ENCODE peak calls at places on chromosomes 13 and 19, in seven cellular contexts. C is GM12878, K is Peyer's patch, Y is kidney epithelial cell, E is left ventricle myocardium inferior, I is PC-9, L is mucosa of descending colon. M is an unnamed sample. For H3K36me3, the result is how much of the 10 kb centered on the place peaks cover.

GRCh38 chr13:22134261-22134660 is 463.4 kb downstream of the FGF9 start:
- DNase-seq in C (no peak), K (no peak), Y (no peak), E (no peak), I (no peak), L (no peak), M (no peak)

GRCh38 chr13:110294146-110294545 is 12.8 kb downstream of the COL4A1 start:
- DNase-seq in C (no peak), K (peak), Y (no peak), E (no peak), I (no peak), L (no peak), M (no peak)

GRCh38 chr19:10517760-10518443 is 655 bp upstream of the S1PR5 start:
- DNase-seq in C (no peak), K (no peak), Y (no peak), E (no peak), I (no peak), L (no peak), M (no peak)

GRCh38 chr19:44685877-44686276 is 13.1 kb upstream of the CEACAM16 start:
- DNase-seq in C (no peak), K (no peak), Y (no peak), E (no peak), I (peak), L (no peak), M (no peak)

GRCh38 chr13:109211616-109212015 is 574.8 kb downstream of the IRS2 start:
- DNase-seq in C (no peak), K (no peak), Y (no peak), E (no peak), I (peak), L (no peak), M (no peak)

GRCh38 chr13:96020155-96020575 is 33.0 kb downstream of the UGGT2 start:
- DNase-seq in C (peak), K (peak), Y (peak), E (no peak), I (peak), L (no peak), M (no peak)

GRCh38 chr13:33545492-33545891 is 259.9 kb upstream of the STARD13 start:
- DNase-seq in C (no peak), K (no peak), Y (no peak), E (no peak), I (no peak), L (no peak), M (no peak)

GRCh38 chr13:110129539-110130186 is 177.3 kb downstream of the COL4A1 start:
- DNase-seq in C (no peak), K (no peak), Y (no peak), E (no peak), I (no peak), L (no peak), M (no peak)

GRCh38 chr19:51687791-51688664 is 5.1 kb upstream of the SPACA6 start:
- DNase-seq in C (no peak), K (no peak), Y (no peak), E (peak), I (peak), L (peak), M (no peak)

GRCh38 chr13:21668665-21669599 is 1.9 kb upstream of the FGF9 start:
- DNase-seq in C (no peak), K (peak), Y (no peak), E (no peak), I (no peak), L (peak), M (no peak)

GRCh38 chr13:31200636-31200970 is 828 bp downstream of the B3GLCT start:
- DNase-seq in C (no peak), K (peak), Y (no peak), E (peak), I (no peak), L (peak), M (no peak)

GRCh38 chr13:35599385-35599784 is 122.9 kb upstream of the MAB21L1 start:
- DNase-seq in C (no peak), K (no peak), Y (no peak), E (no peak), I (no peak), L (no peak), M (no peak)

GRCh38 chr19:38228005-38228377 is 4.0 kb upstream of the DPF1 start:
- DNase-seq in C (no peak), K (no peak), Y (no peak), E (no peak), I (no peak), L (no peak), M (no peak)

GRCh38 chr19:44644391-44645016 is 794 bp downstream of the PVR start:
- DNase-seq in C (no peak), K (no peak), Y (no peak), E (no peak), I (peak), L (no peak), M (no peak)

GRCh38 chr13:21124853-21125252 is 51.5 kb downstream of the SKA3 start:
- DNase-seq in C (no peak), K (no peak), Y (peak), E (no peak), I (peak), L (no peak), M (no peak)

GRCh38 chr19:45863840-45864628 is at the start of gene FOXA3:
- DNase-seq in C (no peak), K (peak), Y (no peak), E (no peak), I (no peak), L (peak), M (peak)

GRCh38 chr13:91406619-91407018 is 8.2 kb downstream of the GPC5 start:
- DNase-seq in C (no peak), K (peak), Y (no peak), E (no peak), I (peak), L (no peak), M (peak)

GRCh38 chr13:44312898-44313551 is 60.6 kb upstream of the SERP2 start:
- DNase-seq in C (no peak), K (no peak), Y (peak), E (no peak), I (peak), L (no peak), M (no peak)

GRCh38 chr13:93562676-93563075 is 336.1 kb downstream of the GPC6 start:
- DNase-seq in C (no peak), K (no peak), Y (no peak), E (no peak), I (no peak), L (no peak), M (no peak)

GRCh38 chr13:30715837-30716236 is 19.5 kb upstream of the ALOX5AP start:
- DNase-seq in C (no peak), K (no peak), Y (no peak), E (peak), I (peak), L (no peak), M (no peak)

GRCh38 chr19:48556163-48556562 is 4.2 kb downstream of the SULT2B1 start:
- DNase-seq in C (no peak), K (peak), Y (no peak), E (no peak), I (peak), L (no peak), M (no peak)

GRCh38 chr13:37429976-37430375 is 168.6 kb downstream of the POSTN start:
- DNase-seq in C (no peak), K (no peak), Y (no peak), E (no peak), I (no peak), L (no peak), M (no peak)

GRCh38 chr13:36353001-36353400 is 6.8 kb upstream of the SPART start:
- DNase-seq in C (no peak), K (no peak), Y (no peak), E (no peak), I (no peak), L (no peak), M (no peak)

GRCh38 chr13:74662895-74663294 is 528.7 kb upstream of the KLF12 start:
- DNase-seq in C (no peak), K (no peak), Y (no peak), E (peak), I (no peak), L (no peak), M (no peak)

GRCh38 chr13:109779074-109779473 is 7.3 kb downstream of the IRS2 start:
- DNase-seq in C (no peak), K (peak), Y (no peak), E (no peak), I (no peak), L (no peak), M (no peak)

GRCh38 chr19:10420444-10421239 is at the start of gene PDE4A:
- DNase-seq in C (no peak), K (no peak), Y (no peak), E (no peak), I (no peak), L (no peak), M (peak)

GRCh38 chr19:51807111-51807701 is 12.2 kb downstream of the FPR3 start:
- DNase-seq in C (no peak), K (no peak), Y (no peak), E (no peak), I (peak), L (peak), M (no peak)

GRCh38 chr13:64869539-64869938 is 2360.6 kb downstream of the PCDH9 start:
- DNase-seq in C (no peak), K (no peak), Y (no peak), E (no peak), I (no peak), L (no peak), M (no peak)

GRCh38 chr19:39599116-39599515 is 3.2 kb upstream of the LGALS13 start:
- DNase-seq in C (no peak), K (no peak), Y (no peak), E (no peak), I (no peak), L (no peak), M (no peak)

GRCh38 chr13:43983373-43983772 is 103.7 kb downstream of the LACC1 start:
- DNase-seq in C (no peak), K (no peak), Y (no peak), E (no peak), I (no peak), L (no peak), M (no peak)

GRCh38 chr19:57271280-57271679 is 9.0 kb upstream of the ZNF460 start:
- DNase-seq in C (no peak), K (no peak), Y (no peak), E (no peak), I (no peak), L (no peak), M (no peak)

GRCh38 chr19:35156673-35157014 is 2.1 kb downstream of the FXYD5 start:
- DNase-seq in C (no peak), K (no peak), Y (no peak), E (no peak), I (no peak), L (no peak), M (no peak)

GRCh38 chr13:20391597-20392452 is 133.8 kb downstream of the CRYL1 start:
- DNase-seq in C (no peak), K (no peak), Y (no peak), E (no peak), I (peak), L (no peak), M (no peak)

GRCh38 chr19:3324405-3324856 is 42.0 kb upstream of the NFIC start:
- DNase-seq in C (no peak), K (peak), Y (no peak), E (peak), I (no peak), L (no peak), M (no peak)

GRCh38 chr19:34232566-34233481 is 21.5 kb upstream of the GARRE1 start:
- DNase-seq in C (no peak), K (no peak), Y (peak), E (peak), I (peak), L (no peak), M (no peak)

GRCh38 chr13:24221007-24221406 is 60.5 kb downstream of the SPATA13 start:
- DNase-seq in C (no peak), K (no peak), Y (no peak), E (no peak), I (peak), L (no peak), M (no peak)

GRCh38 chr13:24224232-24224680 is 63.7 kb downstream of the SPATA13 start:
- DNase-seq in C (no peak), K (no peak), Y (no peak), E (no peak), I (no peak), L (no peak), M (no peak)

GRCh38 chr13:24223341-24224231 is 63.1 kb downstream of the SPATA13 start:
- DNase-seq in C (no peak), K (peak), Y (no peak), E (no peak), I (no peak), L (no peak), M (peak)

GRCh38 chr13:24225062-24225461 is 64.5 kb downstream of the SPATA13 start:
- DNase-seq in C (no peak), K (no peak), Y (no peak), E (no peak), I (no peak), L (no peak), M (no peak)

DNA sequence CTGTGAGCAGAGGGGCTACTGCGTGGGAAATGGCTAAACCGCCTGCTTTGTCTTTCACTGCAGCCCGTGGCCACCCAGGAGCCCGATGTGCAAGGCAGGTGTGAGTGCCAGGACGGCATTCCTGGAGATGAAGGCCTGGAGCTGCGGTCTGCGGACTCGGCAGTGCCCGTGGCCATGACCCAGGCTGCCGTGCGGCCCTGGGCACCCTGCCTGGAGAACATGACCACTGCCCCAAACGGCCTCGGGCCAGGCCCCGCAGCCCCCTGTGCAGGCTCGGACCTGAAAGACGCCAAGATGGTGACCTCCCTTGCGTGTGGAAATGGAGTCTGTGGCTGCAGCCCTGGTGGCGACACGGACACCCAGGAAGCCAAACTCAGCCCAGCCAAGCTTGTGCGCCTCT is 62.2 kb downstream of the SPATA13 start:
- DNase-seq in C (no peak), K (no peak), Y (no peak), E (no peak), I (no peak), L (no peak), M (no peak)
- H3K36me3 ChIP-seq in C (under half), K (under half), Y (under half), E (under half), I (under half), L (under half), M (under half)

GRCh38 chr19:54190942-54191670 is at the start of gene TSEN34:
- DNase-seq in C (no peak), K (peak), Y (no peak), E (peak), I (no peak), L (no peak), M (peak)
- TF ChIP-seq CTCF in C (no peak), K (no peak), Y (no peak), E (no peak), I (no peak), L (no peak), M (no peak)

DNA sequence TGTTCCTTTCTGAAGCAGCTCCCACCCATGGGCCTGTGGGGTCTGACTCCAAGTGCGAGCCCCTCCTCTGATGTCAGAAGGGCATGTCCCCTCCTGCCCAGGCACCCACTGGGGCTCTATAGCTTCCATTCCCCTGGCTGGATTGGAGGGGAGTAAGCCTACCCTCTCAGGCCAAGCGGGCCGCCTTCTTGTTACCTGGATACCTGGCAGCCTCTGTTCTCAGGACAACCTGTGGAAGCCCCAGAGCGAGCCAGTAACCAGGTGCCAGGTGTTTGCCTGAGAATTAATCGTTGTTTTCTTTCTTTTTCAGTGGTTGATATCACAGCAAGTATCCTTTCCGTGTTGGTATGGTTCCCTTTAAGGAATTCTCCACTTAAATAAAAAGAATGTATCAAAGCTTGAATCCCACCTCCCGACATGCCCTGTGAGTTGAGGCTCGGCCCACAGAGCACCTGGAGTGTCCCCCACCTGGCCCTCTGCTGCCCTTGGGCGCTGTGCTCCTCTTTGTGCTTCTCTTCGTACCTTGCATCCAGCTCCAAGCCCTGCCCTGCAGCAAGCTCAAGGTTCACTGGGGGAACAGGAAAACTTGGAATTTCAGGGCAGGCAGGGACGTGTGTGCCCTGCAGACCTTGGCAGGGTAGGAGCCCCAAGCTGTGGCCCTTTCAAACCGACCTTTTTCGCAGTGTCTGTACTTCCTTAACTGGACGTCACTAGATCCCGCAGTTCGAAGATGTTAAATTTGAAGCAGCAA is 15.0 kb downstream of the MAU2 start:
- DNase-seq in C (no peak), K (no peak), Y (no peak), E (no peak), I (no peak), L (no peak), M (no peak)
- H3K36me3 ChIP-seq in C (under half), K (under half), Y (under half), E (half or more), I (under half), L (under half), M (under half)

GRCh38 chr13:101942535-101943157 is 459.2 kb downstream of the FGF14 start:
- DNase-seq in C (no peak), K (no peak), Y (no peak), E (no peak), I (peak), L (no peak), M (no peak)
- TF ChIP-seq CTCF in C (no peak), K (no peak), Y (peak), E (peak), I (no peak), L (no peak), M (peak)

DNA sequence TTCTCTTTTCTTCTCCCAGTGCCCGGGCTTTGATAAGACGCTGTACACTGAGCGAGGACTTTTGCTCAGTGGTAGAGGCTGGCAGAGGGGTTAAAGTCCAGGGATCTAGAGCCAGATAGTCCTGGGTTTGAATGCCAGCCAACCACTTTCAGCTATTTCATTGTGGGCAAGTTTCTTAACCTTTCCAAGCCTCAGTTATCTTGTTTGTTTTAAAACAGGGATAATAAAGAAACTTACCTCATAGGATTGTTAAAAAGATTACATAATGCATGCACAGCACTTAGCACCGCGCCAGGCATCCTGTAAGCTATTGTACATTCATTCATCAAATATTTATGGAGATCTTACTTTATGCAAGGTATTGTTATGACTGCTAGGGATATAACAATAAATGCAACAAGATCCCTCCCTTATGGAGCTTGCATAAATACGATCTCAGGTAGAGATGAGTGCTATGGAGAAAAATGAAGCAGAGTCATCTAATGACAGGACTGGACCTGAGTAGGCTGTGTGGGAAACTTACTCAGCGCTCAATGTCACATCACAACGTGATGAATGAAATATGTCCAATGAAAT is 70.8 kb downstream of the LNX2 start:
- DNase-seq in C (no peak), K (peak), Y (no peak), E (no peak), I (no peak), L (peak), M (no peak)
- H3K36me3 ChIP-seq in C (under half), K (under half), Y (under half), E (half or more), I (under half), L (under half), M (under half)

GRCh38 chr13:24308488-24309020 is 826 bp upstream of the C1QTNF9 start:
- DNase-seq in C (no peak), K (no peak), Y (no peak), E (no peak), I (no peak), L (no peak), M (no peak)

GRCh38 chr13:24308068-24308445 is 1.3 kb upstream of the C1QTNF9 start:
- DNase-seq in C (no peak), K (no peak), Y (no peak), E (no peak), I (no peak), L (no peak), M (no peak)

DNA sequence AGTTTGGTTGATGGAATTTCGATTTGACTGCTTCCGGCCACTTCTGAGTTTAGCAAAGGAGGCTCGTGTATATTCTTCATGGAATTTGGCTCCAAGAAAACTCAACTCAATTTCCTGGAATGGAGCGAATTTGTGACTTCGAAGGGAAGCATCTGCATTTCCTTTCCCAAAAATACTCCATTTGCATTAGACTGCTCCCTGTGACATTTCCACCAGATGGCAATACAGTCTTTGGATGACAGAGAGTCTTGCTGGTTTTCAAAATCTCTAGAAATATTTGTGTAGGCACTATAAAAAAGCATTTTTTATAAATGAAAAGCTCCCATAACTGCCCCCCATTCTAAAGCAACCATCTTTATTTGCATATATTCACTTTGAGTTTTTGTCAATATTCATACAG is 4.1 kb downstream of the C1QTNF9 start:
- DNase-seq in C (no peak), K (no peak), Y (no peak), E (no peak), I (no peak), L (no peak), M (no peak)
- TF ChIP-seq CTCF in C (no peak), K (no peak), Y (peak), E (peak), I (peak), L (no peak), M (no peak)

M was measured in GM06990.